ENCODE peak calls at places on chromosomes 3 and 15, in four cellular contexts. F is RWPE1, A is H9, T is lung. N is an unnamed sample.

GRCh38 chr15:82647045-82647834 is at the start of gene CPEB1:
- DNase-seq in F (peak), T (no peak), A (peak), N (no peak)

GRCh38 chr3:96434616-96435015 is 379.8 kb upstream of the EPHA6 start:
- DNase-seq in A (no peak), F (no peak), T (no peak), N (no peak)

GRCh38 chr15:92925409-92925808 is 25.3 kb downstream of the CHD2 start:
- DNase-seq in F (no peak), A (no peak), T (no peak), N (no peak)

GRCh38 chr15:63982381-63982854 is 63.9 kb downstream of the DAPK2 start:
- DNase-seq in A (no peak), F (no peak), T (no peak), N (no peak)

GRCh38 chr15:25418202-25418601 is 20.6 kb downstream of the UBE3A start:
- DNase-seq in A (no peak), T (no peak), F (no peak), N (no peak)

GRCh38 chr3:8900065-8900464 is 63.2 kb downstream of the RAD18 start:
- DNase-seq in F (no peak), A (no peak), T (no peak), N (no peak)

GRCh38 chr3:196149922-196150321 is 61.3 kb downstream of the ZDHHC19 start:
- DNase-seq in T (no peak), A (no peak), F (no peak), N (no peak)

GRCh38 chr15:43390723-43391122 is 19.8 kb downstream of the TUBGCP4 start:
- DNase-seq in T (no peak), F (no peak), A (no peak), N (no peak)

GRCh38 chr3:45929042-45929679 is 14.1 kb upstream of the CXCR6 start:
- DNase-seq in F (peak), A (peak), T (no peak), N (no peak)

GRCh38 chr3:197001972-197002700 is 27.5 kb downstream of the MELTF start:
- DNase-seq in T (no peak), A (peak), F (no peak), N (no peak)

GRCh38 chr15:57376695-57377477 is 581 bp downstream of the CGNL1 start:
- DNase-seq in T (peak), A (peak), F (peak), N (no peak)

GRCh38 chr15:42160110-42160509 is 3.7 kb upstream of the PLA2G4F start:
- DNase-seq in T (peak), F (no peak), A (no peak), N (no peak)

GRCh38 chr3:134106580-134106979 is 76.9 kb upstream of the SLCO2A1 start:
- DNase-seq in F (no peak), A (no peak), T (no peak), N (no peak)

GRCh38 chr3:1118074-1118473 is 25.2 kb downstream of the CNTN6 start:
- DNase-seq in T (no peak), F (peak), A (no peak), N (peak)

GRCh38 chr3:185950720-185951119 is 12.9 kb upstream of the TRA2B start:
- DNase-seq in T (no peak), A (no peak), F (peak), N (no peak)

GRCh38 chr3:34919025-34919424 is 720.3 kb upstream of the ARPP21 start:
- DNase-seq in T (no peak), F (no peak), A (peak), N (no peak)

GRCh38 chr3:89049119-89049518 is 58.3 kb upstream of the EPHA3 start:
- DNase-seq in F (no peak), T (no peak), A (peak), N (no peak)

DNA sequence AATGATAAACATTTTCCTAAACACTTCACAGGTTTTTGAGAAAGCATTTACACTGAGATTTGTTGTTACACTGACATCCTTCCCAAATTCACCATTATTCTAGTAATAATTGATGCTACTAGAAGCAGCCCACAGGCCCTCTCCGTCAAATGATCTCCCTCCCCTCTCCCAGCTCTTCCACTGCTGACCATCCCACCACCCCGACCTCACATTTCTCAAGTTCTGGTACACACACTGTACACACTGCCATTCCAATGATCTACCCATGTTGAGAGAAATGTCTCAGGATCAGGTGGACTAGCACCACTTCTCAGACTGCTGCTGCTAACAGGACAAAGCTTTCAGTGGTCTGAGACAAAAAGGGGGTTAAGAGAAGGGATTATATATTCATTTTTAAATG is 3.5 kb downstream of the TBC1D5 start:
- DNase-seq in T (no peak), A (no peak), F (no peak), N (no peak)
- H3K27ac ChIP-seq in T (no peak), A (no peak), F (no peak), N (peak)

DNA sequence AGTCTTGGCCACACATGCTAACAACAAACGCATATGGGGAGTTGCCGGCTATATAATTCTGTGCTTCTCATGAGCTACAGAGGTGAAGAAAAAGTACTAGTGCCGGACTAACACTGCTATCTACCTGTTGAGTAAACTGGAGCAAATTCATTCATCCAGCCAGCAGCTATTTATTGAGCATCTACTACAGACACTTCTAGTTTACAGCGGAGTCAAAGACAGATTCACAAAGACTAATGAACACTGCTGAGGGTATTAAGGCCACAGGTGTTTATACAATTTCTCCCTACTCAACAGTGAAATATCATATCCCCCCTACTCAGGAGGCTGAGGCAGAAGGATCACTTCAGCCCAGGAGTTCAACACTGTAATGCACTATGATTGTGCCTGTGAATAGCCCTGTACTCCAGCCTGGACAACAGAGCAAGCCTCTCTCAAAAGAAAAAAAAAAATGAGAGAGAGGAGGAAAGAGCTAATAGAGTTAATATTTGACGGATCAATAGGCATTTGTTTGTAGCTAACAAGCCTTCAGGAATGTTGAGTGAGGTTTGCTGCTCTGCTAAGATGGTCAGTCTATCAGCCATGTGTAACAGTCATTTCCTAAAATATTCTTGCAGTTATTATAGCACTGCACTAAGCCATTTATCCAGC is 17.8 kb downstream of the ADCY5 start:
- DNase-seq in A (no peak), F (no peak), T (no peak), N (no peak)
- H3K27ac ChIP-seq in A (no peak), F (no peak), T (no peak), N (no peak)

GRCh38 chr3:120683213-120683612 is 1.2 kb upstream of the HGD start:
- DNase-seq in F (no peak), T (no peak), A (no peak), N (no peak)

GRCh38 chr3:120685411-120685810 is 3.4 kb upstream of the HGD start:
- DNase-seq in A (no peak), T (no peak), F (no peak), N (no peak)

GRCh38 chr3:120683671-120684301 is 1.7 kb upstream of the HGD start:
- DNase-seq in T (no peak), F (no peak), A (no peak), N (no peak)

GRCh38 chr3:120682095-120682681 is at the start of gene HGD:
- DNase-seq in F (no peak), T (no peak), A (no peak), N (no peak)

GRCh38 chr3:120684896-120685295 is 2.9 kb upstream of the HGD start:
- DNase-seq in T (no peak), F (no peak), A (no peak), N (no peak)
- H3K27ac ChIP-seq in T (no peak), F (no peak), A (no peak), N (no peak)

GRCh38 chr3:112352720-112353119 is 19.8 kb downstream of the CD200 start:
- DNase-seq in T (no peak), F (no peak), A (no peak), N (no peak)
- H3K27ac ChIP-seq in T (no peak), F (no peak), A (peak), N (no peak)

GRCh38 chr15:80531388-80532184 is 127.4 kb downstream of the ARNT2 start:
- DNase-seq in T (no peak), A (no peak), F (no peak), N (no peak)
- H3K27ac ChIP-seq in T (peak), A (no peak), F (no peak), N (no peak)

GRCh38 chr15:67091073-67091965 is 25.9 kb downstream of the SMAD3 start:
- DNase-seq in F (peak), A (no peak), T (peak), N (peak)
- H3K27ac ChIP-seq in F (peak), A (no peak), T (peak), N (peak)

GRCh38 chr3:64352596-64352989 is 127.3 kb upstream of the PRICKLE2 start:
- DNase-seq in T (no peak), F (no peak), A (no peak), N (no peak)
- H3K27ac ChIP-seq in T (peak), F (peak), A (no peak), N (peak)

DNA sequence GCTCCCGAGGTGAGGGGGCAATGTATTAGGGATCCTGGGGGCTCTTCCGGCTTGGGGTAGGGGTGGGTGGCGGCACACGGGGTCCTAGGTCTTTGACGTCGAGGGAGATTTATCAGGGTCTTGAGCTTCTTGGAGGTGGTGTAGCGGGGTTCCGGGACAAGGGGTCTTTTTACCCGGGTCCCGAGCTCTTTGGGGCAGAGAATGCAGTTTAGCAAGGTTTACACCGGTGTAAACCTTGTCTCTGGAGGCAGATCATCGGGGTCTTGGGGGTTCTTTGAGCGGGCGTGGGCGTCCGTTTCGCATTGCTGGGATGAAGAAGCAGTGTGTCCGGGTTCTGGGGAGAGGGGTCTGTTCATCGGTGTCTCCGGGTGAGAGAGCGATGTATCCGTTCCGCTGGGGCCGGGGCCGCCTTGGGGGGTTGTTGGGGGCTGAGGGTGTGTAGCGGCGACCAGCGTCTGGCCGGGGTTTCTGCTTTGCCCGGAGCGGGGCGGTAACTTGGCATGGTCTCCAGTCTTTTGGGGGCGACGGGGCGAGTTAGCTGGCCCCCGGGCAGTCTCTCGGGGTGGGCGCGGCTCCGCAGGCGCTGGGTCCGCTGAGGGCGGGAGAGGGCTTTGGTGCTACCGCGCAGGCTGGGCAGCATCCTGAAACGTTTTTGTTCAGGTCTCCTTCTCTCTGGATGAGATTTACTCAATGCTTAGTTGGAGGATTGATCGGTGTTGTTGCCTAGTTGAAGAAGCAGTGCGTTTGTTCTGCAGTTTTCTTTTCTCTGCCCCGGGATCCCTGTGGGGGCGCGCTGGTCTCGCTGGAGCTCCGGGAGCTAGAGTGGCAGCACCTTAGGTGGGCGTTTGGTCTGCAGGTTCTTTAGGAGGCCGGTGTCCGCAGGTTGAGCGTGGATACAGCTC is 792 bp downstream of the GLCE start:
- DNase-seq in F (peak), A (peak), T (no peak), N (no peak)
- H3K27ac ChIP-seq in F (peak), A (no peak), T (peak), N (peak)

GRCh38 chr3:123807820-123808219 is 76.3 kb downstream of the MYLK start:
- DNase-seq in A (no peak), F (peak), T (no peak), N (peak)
- H3K27ac ChIP-seq in A (no peak), F (peak), T (no peak), N (peak)

DNA sequence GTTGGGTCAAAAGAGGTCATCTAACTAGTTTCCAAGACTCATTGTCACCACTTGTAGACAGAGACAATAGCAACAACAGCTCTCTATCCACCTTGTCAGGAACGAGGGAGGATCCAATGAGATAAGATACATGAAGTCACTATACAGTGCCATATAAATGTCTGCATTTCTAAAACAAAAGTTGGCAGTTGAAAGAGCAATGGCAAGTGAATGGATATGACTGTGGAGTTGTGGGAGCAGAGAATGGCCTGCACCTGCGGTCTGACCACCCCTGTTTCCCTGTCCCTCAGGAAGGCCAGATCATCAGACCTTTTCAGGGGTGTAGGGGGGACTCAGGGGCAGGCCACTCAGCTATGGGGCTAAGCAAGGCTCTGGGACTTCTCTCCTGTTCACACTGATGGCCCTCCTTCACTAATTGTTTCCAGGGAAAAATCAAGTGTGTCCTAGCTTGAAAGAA is 40.7 kb upstream of the PSMD6 start:
- DNase-seq in A (no peak), F (no peak), T (no peak), N (no peak)
- H3K27ac ChIP-seq in A (no peak), F (no peak), T (no peak), N (no peak)